ENCODE peak calls at places on chromosomes 6 and 20, in nine cellular contexts. One of them, this sample, is unnamed.

GRCh38 chr6:18742406-18742805 is 355.3 kb downstream of the RNF144B start:
- DNase-seq in MCF 10A: peak; percentile 41
- DNase-seq in BE2C: no peak
- DNase-seq in tibial artery: no peak
- DNase-seq in PC-3: peak; percentile 70
- DNase-seq in HFFc6: no peak
- DNase-seq in lung: no peak
- DNase-seq in spleen: no peak
- DNase-seq in WTC11: no peak
- DNase-seq in this sample: no peak

GRCh38 chr6:44646355-44646754 is 258.8 kb downstream of the CDC5L start:
- DNase-seq in spleen: no peak
- DNase-seq in BE2C: no peak
- DNase-seq in lung: no peak
- DNase-seq in tibial artery: peak; percentile 47
- DNase-seq in WTC11: no peak
- DNase-seq in HFFc6: peak; percentile 34
- DNase-seq in MCF 10A: peak; percentile 38
- DNase-seq in PC-3: no peak
- DNase-seq in this sample: no peak

GRCh38 chr6:69732640-69733039 is 64.2 kb downstream of the LMBRD1 start:
- DNase-seq in BE2C: no peak
- DNase-seq in HFFc6: no peak
- DNase-seq in WTC11: no peak
- DNase-seq in spleen: no peak
- DNase-seq in tibial artery: no peak
- DNase-seq in lung: no peak
- DNase-seq in MCF 10A: peak; percentile 4
- DNase-seq in PC-3: peak; percentile 38
- DNase-seq in this sample: no peak

GRCh38 chr6:114747995-114748625 is 405.3 kb upstream of the HS3ST5 start:
- DNase-seq in lung: peak; percentile 33
- DNase-seq in BE2C: peak; percentile 77
- DNase-seq in tibial artery: no peak
- DNase-seq in HFFc6: peak; percentile 41
- DNase-seq in PC-3: peak; percentile 53
- DNase-seq in spleen: no peak
- DNase-seq in MCF 10A: peak; percentile 63
- DNase-seq in WTC11: peak; percentile 36
- DNase-seq in this sample: peak; percentile 58

GRCh38 chr6:78530208-78530607 is 337.1 kb upstream of the IRAK1BP1 start:
- DNase-seq in tibial artery: no peak
- DNase-seq in HFFc6: no peak
- DNase-seq in MCF 10A: no peak
- DNase-seq in PC-3: no peak
- DNase-seq in lung: no peak
- DNase-seq in BE2C: no peak
- DNase-seq in spleen: no peak
- DNase-seq in WTC11: peak; percentile 17
- DNase-seq in this sample: no peak

GRCh38 chr6:22952076-22952475 is 382.7 kb downstream of the HDGFL1 start:
- DNase-seq in lung: no peak
- DNase-seq in spleen: no peak
- DNase-seq in tibial artery: no peak
- DNase-seq in HFFc6: no peak
- DNase-seq in MCF 10A: no peak
- DNase-seq in PC-3: no peak
- DNase-seq in WTC11: no peak
- DNase-seq in BE2C: no peak
- DNase-seq in this sample: no peak

GRCh38 chr6:116557863-116558262 is 4.3 kb downstream of the CALHM4 start:
- DNase-seq in HFFc6: peak; percentile 94
- DNase-seq in spleen: no peak
- DNase-seq in WTC11: no peak
- DNase-seq in BE2C: no peak
- DNase-seq in lung: peak; percentile 34
- DNase-seq in MCF 10A: peak; percentile 89
- DNase-seq in tibial artery: no peak
- DNase-seq in PC-3: peak; percentile 94
- DNase-seq in this sample: no peak

GRCh38 chr6:38460216-38460615 is 179.5 kb downstream of the BTBD9 start:
- DNase-seq in lung: no peak
- DNase-seq in tibial artery: no peak
- DNase-seq in PC-3: peak; percentile 40
- DNase-seq in MCF 10A: peak; percentile 6
- DNase-seq in BE2C: no peak
- DNase-seq in HFFc6: no peak
- DNase-seq in WTC11: no peak
- DNase-seq in spleen: no peak
- DNase-seq in this sample: no peak

GRCh38 chr6:148547110-148547509 is 199.7 kb upstream of the UST start:
- DNase-seq in WTC11: no peak
- DNase-seq in lung: no peak
- DNase-seq in tibial artery: no peak
- DNase-seq in HFFc6: no peak
- DNase-seq in BE2C: no peak
- DNase-seq in MCF 10A: no peak
- DNase-seq in spleen: no peak
- DNase-seq in PC-3: no peak
- DNase-seq in this sample: no peak

GRCh38 chr6:157461000-157461915 is 80.3 kb downstream of the ZDHHC14 start:
- DNase-seq in HFFc6: peak; percentile 3
- DNase-seq in WTC11: peak; percentile 46
- DNase-seq in MCF 10A: no peak
- DNase-seq in lung: no peak
- DNase-seq in spleen: no peak
- DNase-seq in BE2C: no peak
- DNase-seq in PC-3: no peak
- DNase-seq in tibial artery: no peak
- DNase-seq in this sample: peak; percentile 47

GRCh38 chr6:125245523-125246264 is 56.1 kb downstream of the HDDC2 start:
- DNase-seq in PC-3: no peak
- DNase-seq in WTC11: peak; percentile 43
- DNase-seq in MCF 10A: peak; percentile 74
- DNase-seq in lung: no peak
- DNase-seq in HFFc6: no peak
- DNase-seq in BE2C: no peak
- DNase-seq in spleen: no peak
- DNase-seq in tibial artery: no peak
- DNase-seq in this sample: no peak

GRCh38 chr6:38370653-38371311 is 268.9 kb downstream of the BTBD9 start:
- DNase-seq in HFFc6: no peak
- DNase-seq in BE2C: no peak
- DNase-seq in PC-3: no peak
- DNase-seq in WTC11: no peak
- DNase-seq in spleen: no peak
- DNase-seq in lung: no peak
- DNase-seq in tibial artery: no peak
- DNase-seq in MCF 10A: no peak
- DNase-seq in this sample: no peak

GRCh38 chr6:7770111-7770510 is 44.2 kb downstream of the BMP6 start:
- DNase-seq in tibial artery: no peak
- DNase-seq in PC-3: no peak
- DNase-seq in BE2C: no peak
- DNase-seq in WTC11: no peak
- DNase-seq in HFFc6: no peak
- DNase-seq in spleen: no peak
- DNase-seq in MCF 10A: no peak
- DNase-seq in lung: no peak
- DNase-seq in this sample: no peak

GRCh38 chr6:128919412-128919811 is 36.5 kb downstream of the LAMA2 start:
- DNase-seq in lung: no peak
- DNase-seq in tibial artery: no peak
- DNase-seq in WTC11: no peak
- DNase-seq in BE2C: no peak
- DNase-seq in PC-3: no peak
- DNase-seq in MCF 10A: no peak
- DNase-seq in HFFc6: peak; percentile 67
- DNase-seq in spleen: no peak
- DNase-seq in this sample: no peak

GRCh38 chr20:4159765-4160490 is 144.6 kb upstream of the RNF24 start:
- DNase-seq in BE2C: no peak
- DNase-seq in spleen: peak; percentile 49
- DNase-seq in PC-3: no peak
- DNase-seq in HFFc6: no peak
- DNase-seq in MCF 10A: no peak
- DNase-seq in WTC11: no peak
- DNase-seq in lung: no peak
- DNase-seq in tibial artery: no peak
- DNase-seq in this sample: no peak

GRCh38 chr6:10522929-10523573 is 1.9 kb downstream of the GCNT2 start:
- DNase-seq in PC-3: no peak
- DNase-seq in HFFc6: no peak
- DNase-seq in lung: no peak
- DNase-seq in tibial artery: no peak
- DNase-seq in spleen: no peak
- DNase-seq in MCF 10A: no peak
- DNase-seq in BE2C: no peak
- DNase-seq in WTC11: peak; percentile 60
- DNase-seq in this sample: no peak

GRCh38 chr6:36837686-36838085 is 1.6 kb downstream of the CPNE5 start:
- DNase-seq in HFFc6: no peak
- DNase-seq in WTC11: no peak
- DNase-seq in spleen: no peak
- DNase-seq in PC-3: no peak
- DNase-seq in tibial artery: no peak
- DNase-seq in lung: no peak
- DNase-seq in MCF 10A: no peak
- DNase-seq in BE2C: no peak
- DNase-seq in this sample: no peak
- TF ChIP-seq CTCF in HFFc6: no peak
- TF ChIP-seq CTCF in WTC11: no peak
- TF ChIP-seq CTCF in spleen: no peak
- TF ChIP-seq CTCF in PC-3: no peak
- TF ChIP-seq CTCF in tibial artery: no peak
- TF ChIP-seq CTCF in lung: no peak
- TF ChIP-seq CTCF in MCF 10A: no peak
- TF ChIP-seq CTCF in BE2C: no peak
- TF ChIP-seq CTCF in this sample: no peak

GRCh38 chr6:119343167-119343566 is 6.4 kb downstream of the MAN1A1 start:
- DNase-seq in MCF 10A: no peak
- DNase-seq in BE2C: no peak
- DNase-seq in spleen: no peak
- DNase-seq in WTC11: no peak
- DNase-seq in PC-3: no peak
- DNase-seq in lung: no peak
- DNase-seq in HFFc6: no peak
- DNase-seq in tibial artery: no peak
- DNase-seq in this sample: no peak
- TF ChIP-seq CTCF in MCF 10A: no peak
- TF ChIP-seq CTCF in BE2C: peak; percentile 47
- TF ChIP-seq CTCF in spleen: no peak
- TF ChIP-seq CTCF in WTC11: no peak
- TF ChIP-seq CTCF in PC-3: no peak
- TF ChIP-seq CTCF in lung: no peak
- TF ChIP-seq CTCF in HFFc6: no peak
- TF ChIP-seq CTCF in tibial artery: no peak
- TF ChIP-seq CTCF in this sample: no peak

GRCh38 chr20:38547288-38547825 is 33.6 kb upstream of the ADIG start:
- DNase-seq in PC-3: peak; percentile 62
- DNase-seq in MCF 10A: no peak
- DNase-seq in lung: no peak
- DNase-seq in tibial artery: no peak
- DNase-seq in HFFc6: no peak
- DNase-seq in WTC11: no peak
- DNase-seq in BE2C: no peak
- DNase-seq in spleen: no peak
- DNase-seq in this sample: no peak

GRCh38 chr20:38551056-38551626 is 29.9 kb upstream of the ADIG start:
- DNase-seq in MCF 10A: no peak
- DNase-seq in tibial artery: no peak
- DNase-seq in WTC11: no peak
- DNase-seq in BE2C: no peak
- DNase-seq in lung: no peak
- DNase-seq in PC-3: no peak
- DNase-seq in HFFc6: no peak
- DNase-seq in spleen: no peak
- DNase-seq in this sample: no peak

GRCh38 chr20:38545771-38546170 is 35.2 kb upstream of the ADIG start:
- DNase-seq in spleen: no peak
- DNase-seq in BE2C: no peak
- DNase-seq in MCF 10A: no peak
- DNase-seq in tibial artery: no peak
- DNase-seq in HFFc6: no peak
- DNase-seq in PC-3: no peak
- DNase-seq in lung: no peak
- DNase-seq in WTC11: no peak
- DNase-seq in this sample: no peak

GRCh38 chr20:38548356-38549083 is 32.5 kb upstream of the ADIG start:
- DNase-seq in tibial artery: no peak
- DNase-seq in PC-3: no peak
- DNase-seq in spleen: no peak
- DNase-seq in MCF 10A: no peak
- DNase-seq in lung: no peak
- DNase-seq in HFFc6: no peak
- DNase-seq in WTC11: no peak
- DNase-seq in BE2C: no peak
- DNase-seq in this sample: no peak

GRCh38 chr20:38550274-38550673 is 30.7 kb upstream of the ADIG start:
- DNase-seq in HFFc6: no peak
- DNase-seq in WTC11: no peak
- DNase-seq in tibial artery: no peak
- DNase-seq in MCF 10A: peak; percentile 11
- DNase-seq in spleen: no peak
- DNase-seq in lung: no peak
- DNase-seq in BE2C: no peak
- DNase-seq in PC-3: peak; percentile 12
- DNase-seq in this sample: no peak
- TF ChIP-seq CTCF in HFFc6: peak; percentile 39
- TF ChIP-seq CTCF in WTC11: no peak
- TF ChIP-seq CTCF in tibial artery: no peak
- TF ChIP-seq CTCF in MCF 10A: no peak
- TF ChIP-seq CTCF in spleen: no peak
- TF ChIP-seq CTCF in lung: no peak
- TF ChIP-seq CTCF in BE2C: peak; percentile 38
- TF ChIP-seq CTCF in PC-3: peak; percentile 52
- TF ChIP-seq CTCF in this sample: no peak

DNA sequence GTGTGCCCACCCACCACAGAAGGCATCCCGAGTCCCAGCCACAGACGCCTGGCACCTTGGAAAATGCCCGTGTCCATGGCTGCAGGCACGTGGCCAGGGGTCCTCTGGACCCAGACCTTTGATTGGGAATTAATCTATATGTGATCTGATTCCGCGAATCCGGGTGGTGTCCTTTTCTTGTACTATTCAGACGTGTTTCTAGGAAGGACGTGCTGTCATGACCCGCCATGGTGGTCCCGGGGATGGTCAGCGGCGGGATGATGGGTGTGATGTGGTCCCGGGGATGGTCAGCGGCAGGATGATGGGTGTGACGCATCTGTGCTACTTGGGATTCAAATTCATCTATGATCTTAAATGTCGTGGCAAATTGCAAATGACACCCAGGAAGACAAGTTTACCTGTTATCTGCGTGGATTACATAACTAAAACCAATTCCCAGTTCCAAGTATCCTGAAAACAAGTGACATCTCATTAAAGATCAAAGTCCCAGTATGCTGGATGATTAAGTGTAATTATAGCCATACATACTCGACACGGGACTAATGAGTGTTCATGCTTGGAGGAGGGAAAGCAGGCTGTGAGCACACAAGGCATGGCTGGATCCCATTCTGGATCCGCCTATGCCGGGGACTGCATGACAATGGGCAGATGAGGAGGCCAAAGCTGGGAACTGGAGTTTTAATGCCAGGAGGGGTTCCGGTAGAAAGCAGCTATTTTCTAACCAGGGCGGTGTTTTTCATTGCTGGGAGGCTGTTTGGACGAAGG is 256.5 kb downstream of the TAF4 start:
- DNase-seq in tibial artery: no peak
- DNase-seq in WTC11: no peak
- DNase-seq in MCF 10A: no peak
- DNase-seq in spleen: peak; percentile 33
- DNase-seq in PC-3: no peak
- DNase-seq in lung: no peak
- DNase-seq in BE2C: no peak
- DNase-seq in HFFc6: no peak
- DNase-seq in this sample: no peak
- TF ChIP-seq CTCF in tibial artery: no peak
- TF ChIP-seq CTCF in WTC11: no peak
- TF ChIP-seq CTCF in MCF 10A: no peak
- TF ChIP-seq CTCF in spleen: no peak
- TF ChIP-seq CTCF in PC-3: no peak
- TF ChIP-seq CTCF in lung: no peak
- TF ChIP-seq CTCF in BE2C: no peak
- TF ChIP-seq CTCF in HFFc6: no peak
- TF ChIP-seq CTCF in this sample: no peak

This sample was measured in WERI-Rb-1.